ENCODE peak calls at places on chromosomes 4 and X, in ten cellular contexts. H, C, G, I, D, Z, L, Y, W and Q are unnamed samples.
A peak's percentile ranks its signal among the peaks of the same experiment; 100 is the strongest.

GRCh38 chr4:113584407-113585150 is 177.0 kb downstream of the CAMK2D start:
- DNase-seq in H (peak; percentile 43), C (peak; percentile 32), G (no peak), I (no peak), D (peak; percentile 96), Z (no peak), L (no peak), Y (no peak), W (no peak), Q (no peak)

GRCh38 chr4:10335050-10335449 is 122.2 kb downstream of the ZNF518B start:
- DNase-seq in H (no peak), C (no peak), G (no peak), I (no peak), D (no peak), Z (no peak), L (no peak), Y (no peak), W (no peak), Q (no peak)

GRCh38 chrX:153971124-153971631 is 440 bp downstream of the HCFC1 start:
- DNase-seq in H (peak; percentile 79), C (peak; percentile 92), G (peak; percentile 77), I (peak; percentile 93), D (peak; percentile 87), Z (peak; percentile 58), L (peak; percentile 82), Y (peak; percentile 96), W (peak; percentile 79), Q (peak; percentile 84)

GRCh38 chr4:38751341-38752043 is 31.3 kb downstream of the TLR10 start:
- DNase-seq in H (no peak), C (no peak), G (no peak), I (no peak), D (no peak), Z (no peak), L (no peak), Y (no peak), W (no peak), Q (no peak)

GRCh38 chr4:116272336-116272735 is 813.0 kb downstream of the TRAM1L1 start:
- DNase-seq in H (no peak), C (no peak), G (no peak), I (no peak), D (no peak), Z (no peak), L (no peak), Y (no peak), W (no peak), Q (no peak)

GRCh38 chrX:134469481-134469880 is 9.5 kb downstream of the HPRT1 start:
- DNase-seq in H (no peak), C (peak; percentile 34), G (no peak), I (no peak), D (no peak), Z (no peak), L (no peak), Y (no peak), W (no peak), Q (no peak)

GRCh38 chr4:122364700-122365404 is 14.0 kb upstream of the ADAD1 start:
- DNase-seq in H (no peak), C (no peak), G (no peak), I (no peak), D (peak; percentile 28), Z (no peak), L (peak; percentile 16), Y (no peak), W (no peak), Q (peak; percentile 8)

GRCh38 chr4:138225477-138225876 is 16.7 kb downstream of the SLC7A11 start:
- DNase-seq in H (no peak), C (no peak), G (no peak), I (no peak), D (no peak), Z (no peak), L (no peak), Y (no peak), W (no peak), Q (no peak)

GRCh38 chrX:53583571-53583970 is 102.9 kb downstream of the HUWE1 start:
- DNase-seq in H (no peak), C (no peak), G (no peak), I (no peak), D (no peak), Z (no peak), L (no peak), Y (no peak), W (no peak), Q (no peak)

GRCh38 chr4:15963001-15963451 is at the start of gene FGFBP2:
- DNase-seq in H (peak; percentile 57), C (peak; percentile 48), G (peak; percentile 3), I (peak; percentile 3), D (peak; percentile 77), Z (no peak), L (peak; percentile 44), Y (peak; percentile 69), W (peak; percentile 10), Q (peak; percentile 49)

GRCh38 chrX:110226931-110227330 is 91.0 kb downstream of the AMMECR1 start:
- DNase-seq in H (no peak), C (no peak), G (peak; percentile 42), I (no peak), D (no peak), Z (no peak), L (no peak), Y (no peak), W (no peak), Q (no peak)

GRCh38 chr4:24980064-24980690 is 50.6 kb downstream of the LGI2 start:
- DNase-seq in H (peak; percentile 50), C (peak; percentile 58), G (peak; percentile 16), I (peak; percentile 46), D (peak; percentile 65), Z (peak; percentile 54), L (peak; percentile 46), Y (peak; percentile 73), W (peak; percentile 39), Q (peak; percentile 56)

GRCh38 chr4:189202869-189203271 is 737.8 kb upstream of the FRG1 start:
- DNase-seq in H (no peak), C (peak; percentile 19), G (no peak), I (no peak), D (peak; percentile 17), Z (no peak), L (peak; percentile 19), Y (no peak), W (no peak), Q (no peak)

GRCh38 chr4:149493492-149493891 is 322.2 kb downstream of the IQCM start:
- DNase-seq in H (no peak), C (no peak), G (no peak), I (no peak), D (peak; percentile 50), Z (no peak), L (no peak), Y (no peak), W (no peak), Q (no peak)

GRCh38 chrX:40504801-40505605 is 75.8 kb upstream of the ATP6AP2 start:
- DNase-seq in H (no peak), C (peak; percentile 66), G (peak; percentile 18), I (no peak), D (peak; percentile 66), Z (no peak), L (peak; percentile 26), Y (no peak), W (no peak), Q (no peak)

GRCh38 chr4:98510757-98511517 is 147.5 kb downstream of the TSPAN5 start:
- DNase-seq in H (no peak), C (peak; percentile 36), G (peak; percentile 90), I (no peak), D (no peak), Z (no peak), L (no peak), Y (no peak), W (no peak), Q (no peak)

GRCh38 chr4:159077702-159078495 is 25.0 kb upstream of the RAPGEF2 start:
- DNase-seq in H (peak; percentile 60), C (no peak), G (no peak), I (peak; percentile 22), D (no peak), Z (no peak), L (no peak), Y (no peak), W (peak; percentile 35), Q (no peak)

GRCh38 chrX:43953218-43953617 is 20.0 kb downstream of the NDP start:
- DNase-seq in H (no peak), C (no peak), G (no peak), I (no peak), D (no peak), Z (no peak), L (no peak), Y (no peak), W (no peak), Q (no peak)

GRCh38 chr4:67327245-67327860 is 217.9 kb downstream of the CENPC start:
- DNase-seq in H (peak; percentile 75), C (peak; percentile 72), G (peak; percentile 14), I (peak; percentile 35), D (peak; percentile 72), Z (peak; percentile 59), L (peak; percentile 38), Y (peak; percentile 71), W (peak; percentile 37), Q (peak; percentile 71)